ENCODE peak calls at places on chromosomes 16 and 17, in six cellular contexts. J is mesothelial cell of epicardium; T is IMR-90; D is ACHN; Z is stimulated activated CD4-positive, alpha-beta T cell treated with anti-CD3 and anti-CD28 coated beads, TNF-alpha, amount 100 ng/mL, for 24 hours; V is neuronal stem cell. E is an unnamed sample.

GRCh38 chr17:34199932-34200534 is 55.1 kb upstream of the CCL2 start:
- DNase-seq in J (peak; percentile 45), T (peak; percentile 87), D (peak; percentile 80), Z (peak; percentile 49), V (peak; percentile 86), E (peak; percentile 92)

GRCh38 chr16:14423344-14423743 is 206.7 kb downstream of the PARN start:
- DNase-seq in J (no peak), T (no peak), D (no peak), Z (no peak), V (no peak), E (no peak)

GRCh38 chr17:79565606-79566250 is 45.1 kb downstream of the RBFOX3 start:
- DNase-seq in J (no peak), T (no peak), D (no peak), Z (no peak), V (no peak), E (no peak)

GRCh38 chr16:15829460-15829859 is 27.4 kb downstream of the MYH11 start:
- DNase-seq in J (no peak), T (peak; percentile 68), D (no peak), Z (no peak), V (no peak), E (peak; percentile 29)

GRCh38 chr17:42543190-42544079 is 7.4 kb downstream of the NAGLU start:
- DNase-seq in J (no peak), T (no peak), D (no peak), Z (no peak), V (no peak), E (no peak)

GRCh38 chr16:72312862-72313261 is 140.9 kb upstream of the PMFBP1 start:
- DNase-seq in J (no peak), T (peak; percentile 25), D (no peak), Z (no peak), V (no peak), E (no peak)

GRCh38 chr16:12680531-12680930 is 123.2 kb downstream of the CPPED1 start:
- DNase-seq in J (no peak), T (no peak), D (no peak), Z (no peak), V (no peak), E (no peak)

GRCh38 chr16:75462804-75463203 is 1.7 kb downstream of the TMEM170A start:
- DNase-seq in J (no peak), T (no peak), D (no peak), Z (no peak), V (no peak), E (no peak)

GRCh38 chr17:81500026-81500425 is 12.6 kb downstream of the ACTG1 start:
- DNase-seq in J (no peak), T (no peak), D (no peak), Z (no peak), V (no peak), E (peak; percentile 61)

GRCh38 chr16:1614226-1615102 is 2.3 kb downstream of the CRAMP1 start:
- DNase-seq in J (no peak), T (peak; percentile 30), D (peak; percentile 53), Z (no peak), V (peak; percentile 18), E (peak; percentile 44)

GRCh38 chr17:45364531-45365390 is 47.9 kb upstream of the MAP3K14 start:
- DNase-seq in J (no peak), T (peak; percentile 37), D (peak; percentile 15), Z (no peak), V (no peak), E (peak; percentile 84)

GRCh38 chr17:17994271-17994670 is 21.6 kb downstream of the DRC3 start:
- DNase-seq in J (no peak), T (no peak), D (peak; percentile 26), Z (no peak), V (no peak), E (peak; percentile 34)

GRCh38 chr17:28497931-28498330 is 8.2 kb upstream of the FOXN1 start:
- DNase-seq in J (no peak), T (no peak), D (no peak), Z (no peak), V (no peak), E (no peak)

GRCh38 chr16:50839920-50840729 is 98.2 kb downstream of the CYLD start:
- DNase-seq in J (no peak), T (no peak), D (no peak), Z (no peak), V (no peak), E (no peak)

GRCh38 chr16:54313789-54314188 is 27.2 kb upstream of the IRX3 start:
- DNase-seq in J (no peak), T (no peak), D (no peak), Z (no peak), V (no peak), E (no peak)

GRCh38 chr16:12869681-12870427 is 31.5 kb upstream of the SHISA9 start:
- DNase-seq in J (no peak), T (no peak), D (no peak), Z (no peak), V (no peak), E (no peak)

GRCh38 chr17:28030386-28030785 is 12.1 kb upstream of the NLK start:
- DNase-seq in J (no peak), T (no peak), D (no peak), Z (no peak), V (no peak), E (no peak)

GRCh38 chr17:6927290-6927844 is 68.5 kb upstream of the ALOX12 start:
- DNase-seq in J (no peak), T (peak; percentile 61), D (no peak), Z (no peak), V (no peak), E (peak; percentile 84)

GRCh38 chr17:59373879-59374495 is 42.5 kb downstream of the YPEL2 start:
- DNase-seq in J (no peak), T (peak; percentile 62), D (no peak), Z (no peak), V (no peak), E (peak; percentile 99)

GRCh38 chr17:699350-699749 is 15.3 kb downstream of the VPS53 start:
- DNase-seq in J (no peak), T (no peak), D (no peak), Z (no peak), V (no peak), E (peak; percentile 8)

GRCh38 chr17:13047016-13047415 is 29.2 kb upstream of the ELAC2 start:
- DNase-seq in J (no peak), T (no peak), D (no peak), Z (no peak), V (no peak), E (no peak)

GRCh38 chr17:71173963-71174362 is 946.9 kb upstream of the SOX9 start:
- DNase-seq in J (no peak), T (no peak), D (no peak), Z (no peak), V (no peak), E (no peak)

GRCh38 chr17:20223808-20224328 is 214.7 kb downstream of the SPECC1 start:
- DNase-seq in J (no peak), T (peak; percentile 10), D (no peak), Z (no peak), V (no peak), E (no peak)

GRCh38 chr17:30476726-30477082 is 504 bp upstream of the GOSR1 start:
- DNase-seq in J (no peak), T (peak; percentile 7), D (no peak), Z (no peak), V (peak; percentile 8), E (no peak)

GRCh38 chr17:45261577-45262515 is at the start of gene SPATA32:
- DNase-seq in J (peak; percentile 58), T (peak; percentile 29), D (peak; percentile 48), Z (peak; percentile 40), V (peak; percentile 40), E (peak; percentile 31)

GRCh38 chr16:3968556-3968955 is 88.0 kb upstream of the CREBBP start:
- DNase-seq in J (no peak), T (no peak), D (no peak), Z (no peak), V (no peak), E (peak; percentile 64)

GRCh38 chr17:69187294-69187693 is 41.3 kb downstream of the ABCA10 start:
- DNase-seq in J (no peak), T (no peak), D (no peak), Z (no peak), V (no peak), E (no peak)

GRCh38 chr17:2107506-2107905 is 52.6 kb downstream of the HIC1 start:
- DNase-seq in J (no peak), T (no peak), D (no peak), Z (no peak), V (no peak), E (no peak)

E was measured in cardiac fibroblast.